ENCODE peak calls at places on chromosomes 11 and 22, in eight cellular contexts. One of them, this sample, is unnamed.

GRCh38 chr11:111419641-111420327 is 40.7 kb upstream of the POU2AF1 start:
- DNase-seq in T1000: no peak
- DNase-seq in activated T-cell treated with anti-CD3 and anti-CD28 coated beads for 4 hours: no peak
- DNase-seq in fibroblast of gingiva: no peak
- DNase-seq in nephron progenitor cell: no peak
- DNase-seq in brain microvascular endothelial cell: no peak
- DNase-seq in activated CD4-positive, alpha-beta T cell treated with anti-CD3 and anti-CD28 coated beads, Interleukin-2, amount 50 U/mL, for 1 hour: no peak
- DNase-seq in PC-3: no peak
- DNase-seq in this sample: no peak

GRCh38 chr11:71580057-71581003 is 2.3 kb downstream of the KRTAP5-11 start:
- DNase-seq in nephron progenitor cell: peak; percentile 52
- DNase-seq in T1000: no peak
- DNase-seq in activated T-cell treated with anti-CD3 and anti-CD28 coated beads for 4 hours: no peak
- DNase-seq in fibroblast of gingiva: peak; percentile 80
- DNase-seq in PC-3: peak; percentile 88
- DNase-seq in activated CD4-positive, alpha-beta T cell treated with anti-CD3 and anti-CD28 coated beads, Interleukin-2, amount 50 U/mL, for 1 hour: peak; percentile 7
- DNase-seq in brain microvascular endothelial cell: peak; percentile 77
- DNase-seq in this sample: peak; percentile 89

GRCh38 chr11:44229664-44230063 is 80.3 kb downstream of the ALX4 start:
- DNase-seq in T1000: no peak
- DNase-seq in activated CD4-positive, alpha-beta T cell treated with anti-CD3 and anti-CD28 coated beads, Interleukin-2, amount 50 U/mL, for 1 hour: no peak
- DNase-seq in PC-3: no peak
- DNase-seq in nephron progenitor cell: no peak
- DNase-seq in fibroblast of gingiva: no peak
- DNase-seq in brain microvascular endothelial cell: no peak
- DNase-seq in activated T-cell treated with anti-CD3 and anti-CD28 coated beads for 4 hours: no peak
- DNase-seq in this sample: peak; percentile 52

GRCh38 chr11:14645247-14645912 is 1.8 kb downstream of the PDE3B start:
- DNase-seq in T1000: no peak
- DNase-seq in brain microvascular endothelial cell: peak; percentile 2
- DNase-seq in activated CD4-positive, alpha-beta T cell treated with anti-CD3 and anti-CD28 coated beads, Interleukin-2, amount 50 U/mL, for 1 hour: no peak
- DNase-seq in fibroblast of gingiva: peak; percentile 6
- DNase-seq in activated T-cell treated with anti-CD3 and anti-CD28 coated beads for 4 hours: no peak
- DNase-seq in nephron progenitor cell: no peak
- DNase-seq in PC-3: no peak
- DNase-seq in this sample: peak; percentile 5

GRCh38 chr22:38844661-38845367 is 986 bp upstream of the NPTXR start:
- DNase-seq in fibroblast of gingiva: no peak
- DNase-seq in activated T-cell treated with anti-CD3 and anti-CD28 coated beads for 4 hours: no peak
- DNase-seq in nephron progenitor cell: no peak
- DNase-seq in T1000: no peak
- DNase-seq in brain microvascular endothelial cell: no peak
- DNase-seq in activated CD4-positive, alpha-beta T cell treated with anti-CD3 and anti-CD28 coated beads, Interleukin-2, amount 50 U/mL, for 1 hour: no peak
- DNase-seq in PC-3: no peak
- DNase-seq in this sample: no peak

GRCh38 chr11:45180888-45181594 is 34.6 kb downstream of the PRDM11 start:
- DNase-seq in activated CD4-positive, alpha-beta T cell treated with anti-CD3 and anti-CD28 coated beads, Interleukin-2, amount 50 U/mL, for 1 hour: peak; percentile 19
- DNase-seq in brain microvascular endothelial cell: peak; percentile 17
- DNase-seq in PC-3: peak; percentile 52
- DNase-seq in nephron progenitor cell: peak; percentile 66
- DNase-seq in T1000: peak; percentile 74
- DNase-seq in fibroblast of gingiva: peak; percentile 35
- DNase-seq in activated T-cell treated with anti-CD3 and anti-CD28 coated beads for 4 hours: peak; percentile 20
- DNase-seq in this sample: peak; percentile 96

GRCh38 chr11:126438691-126439090 is 83.2 kb downstream of the ST3GAL4 start:
- DNase-seq in T1000: no peak
- DNase-seq in PC-3: no peak
- DNase-seq in activated CD4-positive, alpha-beta T cell treated with anti-CD3 and anti-CD28 coated beads, Interleukin-2, amount 50 U/mL, for 1 hour: no peak
- DNase-seq in activated T-cell treated with anti-CD3 and anti-CD28 coated beads for 4 hours: no peak
- DNase-seq in nephron progenitor cell: no peak
- DNase-seq in brain microvascular endothelial cell: no peak
- DNase-seq in fibroblast of gingiva: no peak
- DNase-seq in this sample: peak; percentile 43

GRCh38 chr22:17875156-17875555 is 100.9 kb upstream of the BID start:
- DNase-seq in activated CD4-positive, alpha-beta T cell treated with anti-CD3 and anti-CD28 coated beads, Interleukin-2, amount 50 U/mL, for 1 hour: no peak
- DNase-seq in PC-3: no peak
- DNase-seq in fibroblast of gingiva: no peak
- DNase-seq in brain microvascular endothelial cell: no peak
- DNase-seq in T1000: no peak
- DNase-seq in activated T-cell treated with anti-CD3 and anti-CD28 coated beads for 4 hours: no peak
- DNase-seq in nephron progenitor cell: no peak
- DNase-seq in this sample: no peak

GRCh38 chr11:75487366-75487765 is 38.4 kb downstream of the GDPD5 start:
- DNase-seq in activated T-cell treated with anti-CD3 and anti-CD28 coated beads for 4 hours: no peak
- DNase-seq in nephron progenitor cell: no peak
- DNase-seq in PC-3: no peak
- DNase-seq in brain microvascular endothelial cell: no peak
- DNase-seq in activated CD4-positive, alpha-beta T cell treated with anti-CD3 and anti-CD28 coated beads, Interleukin-2, amount 50 U/mL, for 1 hour: no peak
- DNase-seq in fibroblast of gingiva: no peak
- DNase-seq in T1000: no peak
- DNase-seq in this sample: no peak

GRCh38 chr11:65571940-65572339 is 398 bp upstream of the FAM89B start:
- DNase-seq in activated CD4-positive, alpha-beta T cell treated with anti-CD3 and anti-CD28 coated beads, Interleukin-2, amount 50 U/mL, for 1 hour: no peak
- DNase-seq in nephron progenitor cell: no peak
- DNase-seq in brain microvascular endothelial cell: no peak
- DNase-seq in fibroblast of gingiva: no peak
- DNase-seq in activated T-cell treated with anti-CD3 and anti-CD28 coated beads for 4 hours: no peak
- DNase-seq in PC-3: peak; percentile 84
- DNase-seq in T1000: no peak
- DNase-seq in this sample: no peak

GRCh38 chr22:37820350-37820749 is 2.8 kb upstream of the GALR3 start:
- DNase-seq in fibroblast of gingiva: no peak
- DNase-seq in nephron progenitor cell: no peak
- DNase-seq in PC-3: no peak
- DNase-seq in activated T-cell treated with anti-CD3 and anti-CD28 coated beads for 4 hours: no peak
- DNase-seq in brain microvascular endothelial cell: no peak
- DNase-seq in T1000: no peak
- DNase-seq in activated CD4-positive, alpha-beta T cell treated with anti-CD3 and anti-CD28 coated beads, Interleukin-2, amount 50 U/mL, for 1 hour: no peak
- DNase-seq in this sample: no peak

GRCh38 chr22:36760716-36761115 is 15.2 kb downstream of the IFT27 start:
- DNase-seq in nephron progenitor cell: no peak
- DNase-seq in T1000: no peak
- DNase-seq in activated T-cell treated with anti-CD3 and anti-CD28 coated beads for 4 hours: no peak
- DNase-seq in brain microvascular endothelial cell: no peak
- DNase-seq in PC-3: no peak
- DNase-seq in fibroblast of gingiva: no peak
- DNase-seq in activated CD4-positive, alpha-beta T cell treated with anti-CD3 and anti-CD28 coated beads, Interleukin-2, amount 50 U/mL, for 1 hour: no peak
- DNase-seq in this sample: no peak